ENCODE peak calls at places on chromosomes 16 and 17, in six cellular contexts. O, I, G, E, U and S are unnamed samples.

GRCh38 chr16:83743720-83744119 is 64.1 kb upstream of the HSBP1 start:
- DNase-seq in E (no peak), U (no peak), I (no peak), O (no peak), G (no peak), S (no peak)

GRCh38 chr16:20849587-20850390 is 43.5 kb downstream of the REXO5 start:
- DNase-seq in I (peak; percentile 69), E (peak; percentile 33), O (peak; percentile 59), G (peak; percentile 72), U (peak; percentile 34), S (peak; percentile 52)

GRCh38 chr16:88309174-88309904 is 73.4 kb upstream of the ZNF469 start:
- DNase-seq in I (no peak), O (no peak), E (no peak), U (no peak), G (no peak), S (no peak)

GRCh38 chr16:47965439-47965838 is 190.4 kb downstream of the ABCC12 start:
- DNase-seq in E (no peak), U (no peak), I (no peak), G (peak; percentile 20), O (no peak), S (no peak)

GRCh38 chr17:77873518-77874302 is 84.8 kb upstream of the TNRC6C start:
- DNase-seq in E (no peak), O (no peak), I (no peak), U (no peak), G (no peak), S (no peak)

GRCh38 chr16:14667347-14668266 is 26.5 kb downstream of the PLA2G10 start:
- DNase-seq in I (no peak), U (no peak), E (no peak), O (no peak), G (no peak), S (no peak)

GRCh38 chr17:19341211-19341631 is 21.3 kb downstream of the B9D1 start:
- DNase-seq in I (no peak), E (no peak), G (no peak), U (no peak), O (no peak), S (no peak)

GRCh38 chr16:995087-995486 is 13.5 kb downstream of the SOX8 start:
- DNase-seq in U (no peak), G (no peak), O (no peak), E (no peak), I (no peak), S (no peak)

GRCh38 chr16:813204-813915 is 12.8 kb upstream of the GNG13 start:
- DNase-seq in E (peak; percentile 80), I (peak; percentile 45), O (peak; percentile 60), G (peak; percentile 55), U (no peak), S (no peak)